ENCODE peak calls at places on chromosomes 4 and X, in eight cellular contexts. Y is H9, Z is RWPE1, V is body of pancreas, J is endodermal cell, L is fibroblast of the aortic adventitia, S is B cell, H is brain microvascular endothelial cell. A is an unnamed sample.

GRCh38 chr4:156762851-156763250 is 208.7 kb downstream of the PDGFC start:
- DNase-seq in Y (no peak), Z (no peak), V (no peak), J (no peak), L (no peak), S (no peak), H (no peak), A (no peak)

GRCh38 chrX:43557792-43558191 is 98.3 kb upstream of the MAOA start:
- DNase-seq in Y (peak), Z (peak), V (peak), J (peak), L (peak), S (peak), H (peak), A (no peak)

GRCh38 chr4:154743683-154744340 is at the start of gene LRAT:
- DNase-seq in Y (peak), Z (peak), V (peak), J (peak), L (no peak), S (no peak), H (no peak), A (peak)

GRCh38 chr4:3821580-3822229 is 55.5 kb downstream of the ADRA2C start:
- DNase-seq in Y (no peak), Z (no peak), V (peak), J (no peak), L (no peak), S (no peak), H (no peak), A (no peak)

GRCh38 chrX:103503163-103503852 is 16.0 kb downstream of the RAB40A start:
- DNase-seq in Y (no peak), Z (no peak), V (no peak), J (peak), L (peak), S (no peak), H (peak), A (no peak)

GRCh38 chrX:128728943-128729342 is 676.7 kb upstream of the ACTRT1 start:
- DNase-seq in Y (no peak), Z (no peak), V (no peak), J (no peak), L (no peak), S (no peak), H (no peak), A (no peak)

GRCh38 chr4:163591614-163592020 is 97.1 kb downstream of the TMA16 start:
- DNase-seq in Y (no peak), Z (no peak), V (no peak), J (no peak), L (no peak), S (no peak), H (no peak), A (no peak)

GRCh38 chrX:150889131-150889530 is 9.3 kb downstream of the CD99L2 start:
- DNase-seq in Y (no peak), Z (no peak), V (no peak), J (no peak), L (no peak), S (no peak), H (no peak), A (no peak)

GRCh38 chr4:70619288-70619687 is 9.3 kb upstream of the ENAM start:
- DNase-seq in Y (no peak), Z (no peak), V (no peak), J (no peak), L (no peak), S (no peak), H (no peak), A (no peak)

GRCh38 chr4:126604273-126604867 is 1028.4 kb upstream of the INTU start:
- DNase-seq in Y (no peak), Z (peak), V (no peak), J (no peak), L (peak), S (no peak), H (peak), A (no peak)

GRCh38 chrX:140764401-140764919 is 54.9 kb downstream of the LINC00632 start:
- DNase-seq in Y (peak), Z (no peak), V (peak), J (peak), L (peak), S (no peak), H (peak), A (no peak)

GRCh38 chrX:15947648-15948317 is 93.2 kb upstream of the AP1S2 start:
- DNase-seq in Y (peak), Z (peak), V (no peak), J (peak), L (peak), S (no peak), H (peak), A (no peak)

GRCh38 chrX:105636667-105637066 is 185.7 kb upstream of the NRK start:
- DNase-seq in Y (peak), Z (no peak), V (no peak), J (peak), L (no peak), S (no peak), H (no peak), A (no peak)

GRCh38 chr4:106414366-106414765 is 45.8 kb upstream of the GIMD1 start:
- DNase-seq in Y (no peak), Z (no peak), V (no peak), J (no peak), L (no peak), S (no peak), H (no peak), A (no peak)

GRCh38 chr4:116066711-116067245 is 953.4 kb upstream of the NDST4 start:
- DNase-seq in Y (peak), Z (no peak), V (no peak), J (peak), L (no peak), S (no peak), H (no peak), A (no peak)

GRCh38 chr4:84877051-84877833 is 89.2 kb downstream of the WDFY3 start:
- DNase-seq in Y (no peak), Z (no peak), V (no peak), J (no peak), L (peak), S (no peak), H (peak), A (no peak)

GRCh38 chrX:98065151-98065550 is 1181.4 kb downstream of the RPA4 start:
- DNase-seq in Y (no peak), Z (no peak), V (no peak), J (no peak), L (no peak), S (no peak), H (no peak), A (no peak)

GRCh38 chr4:85994576-85994975 is 365.3 kb downstream of the MAPK10 start:
- DNase-seq in Y (no peak), Z (no peak), V (no peak), J (no peak), L (peak), S (no peak), H (no peak), A (no peak)

GRCh38 chr4:97645437-97645836 is 497.8 kb downstream of the STPG2 start:
- DNase-seq in Y (no peak), Z (no peak), V (no peak), J (no peak), L (no peak), S (no peak), H (no peak), A (no peak)

GRCh38 chr4:129092636-129093172 is 635 bp downstream of the SCLT1 start:
- DNase-seq in Y (no peak), Z (no peak), V (no peak), J (no peak), L (peak), S (no peak), H (peak), A (no peak)

GRCh38 chrX:29196501-29196900 is 609.3 kb downstream of the IL1RAPL1 start:
- DNase-seq in Y (no peak), Z (no peak), V (no peak), J (peak), L (no peak), S (no peak), H (no peak), A (no peak)

GRCh38 chrX:3262906-3263305 is 83.5 kb downstream of the MXRA5 start:
- DNase-seq in Y (no peak), Z (peak), V (peak), J (no peak), L (peak), S (no peak), H (peak), A (no peak)

GRCh38 chrX:17377795-17378194 is 2.8 kb downstream of the NHS start:
- DNase-seq in Y (no peak), Z (no peak), V (no peak), J (no peak), L (no peak), S (no peak), H (no peak), A (no peak)

GRCh38 chrX:34903316-34903715 is 39.3 kb upstream of the FAM47B start:
- DNase-seq in Y (no peak), Z (no peak), V (no peak), J (no peak), L (no peak), S (no peak), H (no peak), A (no peak)

GRCh38 chr4:168409089-168409801 is 71.0 kb downstream of the DDX60L start:
- DNase-seq in Y (no peak), Z (peak), V (no peak), J (no peak), L (peak), S (no peak), H (no peak), A (no peak)

GRCh38 chrX:129980540-129981206 is 1.8 kb upstream of the BCORL1 start:
- DNase-seq in Y (peak), Z (no peak), V (peak), J (peak), L (no peak), S (no peak), H (no peak), A (no peak)

GRCh38 chr4:63814171-63814964 is 594.9 kb downstream of the TECRL start:
- DNase-seq in Y (no peak), Z (no peak), V (no peak), J (peak), L (no peak), S (no peak), H (no peak), A (no peak)

GRCh38 chrX:51144828-51145442 is 187.7 kb upstream of the NUDT10 start:
- DNase-seq in Y (peak), Z (peak), V (peak), J (peak), L (peak), S (no peak), H (peak), A (no peak)

GRCh38 chr4:173794662-173795061 is 264.6 kb upstream of the HAND2 start:
- DNase-seq in Y (no peak), Z (no peak), V (no peak), J (no peak), L (peak), S (no peak), H (no peak), A (no peak)

GRCh38 chr4:56466910-56467283 is 520 bp upstream of the SRP72 start:
- DNase-seq in Y (no peak), Z (no peak), V (no peak), J (no peak), L (peak), S (no peak), H (no peak), A (no peak)

GRCh38 chrX:133741303-133741702 is 244.1 kb downstream of the GPC3 start:
- DNase-seq in Y (no peak), Z (no peak), V (no peak), J (no peak), L (no peak), S (no peak), H (no peak), A (no peak)

GRCh38 chrX:39497717-39498265 is 600.0 kb downstream of the BCOR start:
- DNase-seq in Y (no peak), Z (no peak), V (no peak), J (peak), L (no peak), S (no peak), H (no peak), A (no peak)

GRCh38 chrX:123835661-123836371 is 24.0 kb upstream of the XIAP start:
- DNase-seq in Y (no peak), Z (peak), V (peak), J (no peak), L (peak), S (no peak), H (peak), A (no peak)

GRCh38 chr4:42302348-42302747 is 94.9 kb upstream of the SHISA3 start:
- DNase-seq in Y (peak), Z (peak), V (no peak), J (peak), L (peak), S (no peak), H (peak), A (no peak)

GRCh38 chrX:31871989-31872388 is 800.1 kb upstream of the FTHL17 start:
- DNase-seq in Y (no peak), Z (no peak), V (no peak), J (no peak), L (no peak), S (no peak), H (peak), A (no peak)

GRCh38 chr4:106329027-106329618 is 12.8 kb downstream of the AIMP1 start:
- DNase-seq in Y (no peak), Z (peak), V (no peak), J (no peak), L (peak), S (no peak), H (peak), A (no peak)

GRCh38 chrX:57929373-57929772 is 19.1 kb upstream of the ZXDA start:
- DNase-seq in Y (no peak), Z (no peak), V (no peak), J (no peak), L (peak), S (no peak), H (no peak), A (no peak)

GRCh38 chr4:182192511-182193181 is 50.6 kb upstream of the TENM3 start:
- DNase-seq in Y (no peak), Z (peak), V (no peak), J (no peak), L (peak), S (no peak), H (no peak), A (no peak)
- TF ChIP-seq CTCF in Y (no peak), Z (no peak), V (no peak), J (no peak), L (no peak), S (no peak), H (no peak), A (no peak)

DNA sequence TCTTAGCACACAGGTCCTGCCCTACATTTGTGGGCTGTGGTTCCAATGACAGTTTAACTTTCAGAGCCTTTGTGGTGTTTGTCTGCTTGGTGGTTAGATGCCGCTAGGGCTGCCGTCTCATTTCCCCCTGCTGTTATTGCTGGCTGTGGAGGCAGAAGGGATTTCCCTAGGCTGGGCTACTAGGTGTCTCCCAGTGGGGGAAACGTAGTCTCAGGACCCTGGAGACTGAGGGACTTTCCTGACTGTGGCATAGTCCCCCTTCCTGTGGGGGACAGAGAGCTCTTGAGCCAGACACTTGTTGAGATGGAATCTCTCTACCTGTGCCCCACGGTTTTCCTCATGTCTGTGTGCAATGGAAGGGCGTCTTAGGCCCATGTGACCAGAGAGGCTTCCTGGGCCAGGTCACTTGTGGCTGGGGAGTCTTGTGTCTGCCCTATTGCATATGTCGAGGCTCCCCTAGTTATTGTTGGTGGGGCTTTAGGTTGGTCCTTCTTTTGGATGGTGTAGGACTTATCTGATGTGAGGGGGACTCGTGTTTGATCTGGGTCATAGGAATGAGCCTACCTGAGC is 68.2 kb downstream of the ARHGAP10 start:
- DNase-seq in Y (no peak), Z (no peak), V (no peak), J (no peak), L (no peak), S (no peak), H (peak), A (no peak)
- TF ChIP-seq CTCF in Y (no peak), Z (no peak), V (no peak), J (no peak), L (no peak), S (no peak), H (peak), A (no peak)

DNA sequence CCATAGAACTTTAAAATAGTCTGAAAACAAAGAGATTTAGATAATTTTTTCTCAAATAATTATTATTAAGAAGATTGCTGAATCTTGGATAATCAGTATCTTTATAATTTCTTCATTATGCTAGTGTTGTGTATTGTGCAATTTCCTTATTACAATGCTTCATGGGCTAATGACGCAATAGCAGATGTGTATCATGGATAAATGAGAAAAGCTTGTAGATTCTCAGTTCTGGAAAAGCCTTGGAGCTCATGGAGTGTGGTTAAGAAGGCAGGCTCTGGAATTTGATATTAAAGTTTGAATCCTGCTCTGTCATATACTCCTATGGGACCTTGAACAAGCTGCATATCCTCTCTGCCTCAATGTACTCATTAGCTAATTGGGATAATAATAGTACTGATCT is 18.9 kb upstream of the CXCL8 start:
- DNase-seq in Y (no peak), Z (no peak), V (no peak), J (no peak), L (peak), S (no peak), H (peak), A (no peak)
- TF ChIP-seq CTCF in Y (no peak), Z (no peak), V (no peak), J (no peak), L (no peak), S (no peak), H (no peak), A (no peak)

GRCh38 chr4:176343286-176343685 is 23.5 kb downstream of the SPCS3 start:
- DNase-seq in Y (no peak), Z (no peak), V (no peak), J (no peak), L (no peak), S (no peak), H (no peak), A (no peak)

GRCh38 chr4:176342384-176342783 is 22.6 kb downstream of the SPCS3 start:
- DNase-seq in Y (no peak), Z (no peak), V (no peak), J (no peak), L (no peak), S (no peak), H (no peak), A (no peak)

GRCh38 chr4:176335421-176335820 is 15.7 kb downstream of the SPCS3 start:
- DNase-seq in Y (no peak), Z (no peak), V (no peak), J (no peak), L (peak), S (no peak), H (no peak), A (no peak)

GRCh38 chr4:176339936-176340761 is 20.4 kb downstream of the SPCS3 start:
- DNase-seq in Y (no peak), Z (no peak), V (no peak), J (peak), L (no peak), S (no peak), H (no peak), A (no peak)

DNA sequence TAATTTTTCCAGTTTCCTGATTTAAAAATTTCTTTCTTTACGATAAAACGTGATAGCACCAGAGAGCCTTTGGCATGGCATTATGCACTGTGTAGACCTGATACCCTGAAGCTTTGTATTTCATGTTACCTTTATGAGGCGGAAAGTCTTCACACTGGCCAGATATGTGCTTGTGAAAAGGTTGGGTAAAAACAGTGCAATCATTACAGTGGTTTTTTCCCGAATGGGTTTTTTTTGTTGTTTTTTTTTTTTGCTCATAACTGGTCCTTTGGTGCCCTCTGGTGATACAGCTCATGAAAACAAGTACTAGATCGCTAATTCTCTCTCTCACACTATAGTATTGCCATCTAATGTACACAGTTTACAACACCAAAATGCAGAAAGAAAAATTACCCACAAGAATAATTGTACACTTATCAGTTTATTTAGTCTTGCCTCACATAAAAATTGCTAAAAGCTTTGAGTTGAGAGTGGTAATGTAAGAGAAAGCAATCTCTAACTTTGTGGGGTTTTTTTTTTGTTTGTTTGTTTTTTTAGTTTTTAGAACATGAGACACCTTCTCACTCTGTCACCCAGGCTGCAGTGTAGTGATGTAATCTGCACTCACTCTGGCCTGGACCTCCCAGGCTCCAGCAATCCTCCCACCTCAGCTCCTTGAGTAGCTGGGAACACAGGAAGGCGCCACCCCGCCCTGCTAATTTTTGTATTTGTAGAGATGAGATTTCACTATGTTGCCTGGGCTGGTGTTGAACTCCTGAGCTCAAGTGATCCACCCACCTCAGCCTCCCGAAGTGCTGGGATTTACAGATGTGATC is 21.3 kb downstream of the SPCS3 start:
- DNase-seq in Y (no peak), Z (peak), V (no peak), J (no peak), L (peak), S (no peak), H (peak), A (no peak)
- TF ChIP-seq CTCF in Y (peak), Z (peak), V (peak), J (peak), L (peak), S (peak), H (peak), A (peak)

DNA sequence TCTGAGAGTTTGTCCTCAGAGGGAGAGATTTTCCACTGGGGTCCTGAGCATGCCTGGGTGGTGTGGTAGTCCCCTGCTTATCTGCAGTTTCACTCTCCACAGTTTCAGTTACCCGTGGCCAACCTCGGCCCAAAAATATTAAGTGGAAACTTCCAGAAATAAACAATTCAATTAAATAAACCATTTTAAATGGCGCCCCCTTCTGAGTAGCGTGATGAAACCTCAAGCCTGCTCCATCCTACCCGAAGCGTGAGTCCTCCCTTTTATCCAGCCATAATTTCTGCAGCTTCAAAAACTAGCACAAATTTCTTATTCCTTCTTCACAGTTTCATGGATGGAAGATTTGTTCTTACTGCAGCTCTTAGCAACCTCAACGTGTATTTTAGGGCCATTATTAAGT is 26.7 kb downstream of the PNMA6E start:
- DNase-seq in Y (no peak), Z (no peak), V (no peak), J (no peak), L (no peak), S (no peak), H (no peak), A (no peak)
- TF ChIP-seq CTCF in Y (peak), Z (no peak), V (no peak), J (peak), L (no peak), S (no peak), H (peak), A (no peak)

GRCh38 chr4:139768913-139769312 is 103.3 kb downstream of the MGST2 start:
- DNase-seq in Y (peak), Z (no peak), V (no peak), J (peak), L (no peak), S (no peak), H (no peak), A (no peak)
- TF ChIP-seq CTCF in Y (peak), Z (no peak), V (no peak), J (peak), L (no peak), S (no peak), H (peak), A (no peak)